ENCODE peak calls at places on chromosomes 6 and 20, in four cellular contexts. T is A549, V is HepG2, R is GM12878. M is an unnamed sample.

GRCh38 chr20:61902213-61902869 is 163.3 kb downstream of the TAF4 start:
- DNase-seq in T (no peak), V (no peak), R (no peak), M (no peak)

GRCh38 chr6:16783485-16783884 is 22.2 kb upstream of the ATXN1 start:
- DNase-seq in T (no peak), V (no peak), R (no peak), M (no peak)

GRCh38 chr6:84549912-84550311 is 214.5 kb downstream of the TBX18 start:
- DNase-seq in T (no peak), V (no peak), R (no peak), M (no peak)

GRCh38 chr6:151136141-151136755 is 103.5 kb upstream of the AKAP12 start:
- DNase-seq in T (no peak), V (peak), R (no peak), M (no peak)

GRCh38 chr6:146850238-146850896 is 251.6 kb downstream of the ADGB start:
- DNase-seq in T (no peak), V (no peak), R (no peak), M (no peak)

GRCh38 chr6:30463651-30464618 is 25.4 kb upstream of the HLA-E start:
- DNase-seq in T (no peak), V (peak), R (peak), M (no peak)

GRCh38 chr6:166715065-166715464 is 88.0 kb upstream of the RPS6KA2 start:
- DNase-seq in T (no peak), V (no peak), R (no peak), M (no peak)

GRCh38 chr20:1277529-1278322 is 11.6 kb downstream of the SNPH start:
- DNase-seq in T (no peak), V (no peak), R (no peak), M (no peak)

GRCh38 chr20:49318430-49319203 is 40.8 kb upstream of the ZNFX1 start:
- DNase-seq in T (no peak), V (no peak), R (no peak), M (no peak)

GRCh38 chr6:157712585-157713295 is 110.3 kb upstream of the SNX9 start:
- DNase-seq in T (no peak), V (no peak), R (no peak), M (no peak)

GRCh38 chr6:157709514-157709913 is 113.5 kb upstream of the SNX9 start:
- DNase-seq in T (no peak), V (no peak), R (no peak), M (no peak)

GRCh38 chr6:157708933-157709332 is 114.1 kb upstream of the SNX9 start:
- DNase-seq in T (no peak), V (no peak), R (no peak), M (no peak)

GRCh38 chr6:157711060-157711459 is 112.0 kb upstream of the SNX9 start:
- DNase-seq in T (no peak), V (no peak), R (no peak), M (no peak)

DNA sequence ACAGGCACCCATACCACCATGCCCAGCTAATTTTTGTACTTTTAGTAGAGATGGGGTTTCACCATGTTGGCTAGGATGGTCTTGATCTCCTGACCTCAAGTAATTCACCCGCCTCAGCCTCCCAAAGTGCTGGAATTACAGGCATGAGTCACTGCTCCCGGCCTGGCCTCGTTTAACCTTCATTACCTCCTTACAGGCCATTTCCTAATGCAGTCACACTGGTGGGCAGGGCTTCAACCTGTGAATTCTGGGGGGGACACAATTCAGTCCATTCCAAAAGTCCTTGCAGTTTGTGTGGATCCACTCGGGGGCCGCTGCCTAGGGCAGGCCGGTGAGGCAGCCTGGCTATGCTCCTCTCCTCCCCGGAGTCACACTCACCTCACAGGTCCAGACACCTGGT is 112.4 kb upstream of the SNX9 start:
- DNase-seq in T (no peak), V (no peak), R (no peak), M (no peak)
- TF ChIP-seq POLR2AphosphoS2 in T (no peak), V (no peak), R (no peak), M (no peak)

GRCh38 chr6:79250107-79250514 is 15.6 kb upstream of the HMGN3 start:
- DNase-seq in T (no peak), V (peak), R (peak), M (peak)

GRCh38 chr6:79250559-79250958 is 16.1 kb upstream of the HMGN3 start:
- DNase-seq in T (no peak), V (no peak), R (no peak), M (no peak)

GRCh38 chr6:79249136-79249535 is 14.7 kb upstream of the HMGN3 start:
- DNase-seq in T (no peak), V (no peak), R (no peak), M (no peak)

DNA sequence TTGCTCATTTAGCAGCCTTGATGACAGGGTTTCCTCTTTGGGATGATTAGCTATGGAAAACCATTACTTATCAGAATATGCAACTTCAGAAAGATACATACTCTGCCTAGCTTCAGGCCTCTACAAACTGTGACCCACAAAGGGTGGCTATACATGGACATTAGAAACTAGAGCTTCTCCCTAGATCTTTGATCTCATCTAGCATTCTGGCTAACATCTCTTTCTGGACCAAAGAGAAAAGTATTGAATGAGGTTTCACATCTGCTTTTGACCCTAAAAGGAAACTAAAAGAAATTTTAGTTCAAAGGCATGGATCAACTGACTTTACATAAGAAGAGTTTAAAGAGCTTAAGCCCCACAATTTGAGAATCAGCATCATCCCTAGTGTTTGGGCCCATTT is 12.4 kb upstream of the HMGN3 start:
- DNase-seq in T (no peak), V (no peak), R (peak), M (no peak)
- TF ChIP-seq POLR2AphosphoS2 in T (no peak), V (no peak), R (no peak), M (no peak)

GRCh38 chr6:125930810-125931418 is 25.7 kb upstream of the HINT3 start:
- DNase-seq in T (no peak), V (no peak), R (no peak), M (no peak)
- TF ChIP-seq POLR2AphosphoS2 in T (no peak), V (no peak), R (no peak), M (no peak)

DNA sequence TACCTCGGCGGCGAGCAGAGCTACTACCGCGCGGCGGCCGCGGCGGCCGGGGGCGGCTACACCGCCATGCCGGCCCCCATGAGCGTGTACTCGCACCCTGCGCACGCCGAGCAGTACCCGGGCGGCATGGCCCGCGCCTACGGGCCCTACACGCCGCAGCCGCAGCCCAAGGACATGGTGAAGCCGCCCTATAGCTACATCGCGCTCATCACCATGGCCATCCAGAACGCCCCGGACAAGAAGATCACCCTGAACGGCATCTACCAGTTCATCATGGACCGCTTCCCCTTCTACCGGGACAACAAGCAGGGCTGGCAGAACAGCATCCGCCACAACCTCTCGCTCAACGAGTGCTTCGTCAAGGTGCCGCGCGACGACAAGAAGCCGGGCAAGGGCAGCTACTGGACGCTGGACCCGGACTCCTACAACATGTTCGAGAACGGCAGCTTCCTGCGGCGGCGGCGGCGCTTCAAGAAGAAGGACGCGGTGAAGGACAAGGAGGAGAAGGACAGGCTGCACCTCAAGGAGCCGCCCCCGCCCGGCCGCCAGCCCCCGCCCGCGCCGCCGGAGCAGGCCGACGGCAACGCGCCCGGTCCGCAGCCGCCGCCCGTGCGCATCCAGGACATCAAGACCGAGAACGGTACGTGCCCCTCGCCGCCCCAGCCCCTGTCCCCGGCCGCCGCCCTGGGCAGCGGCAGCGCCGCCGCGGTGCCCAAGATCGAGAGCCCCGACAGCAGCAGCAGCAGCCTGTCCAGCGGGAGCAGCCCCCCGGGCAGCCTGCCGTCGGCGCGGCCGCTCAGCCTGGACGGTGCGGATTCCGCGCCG is 994 bp downstream of the FOXC1 start:
- DNase-seq in T (no peak), V (peak), R (no peak), M (no peak)
- TF ChIP-seq POLR2AphosphoS2 in T (no peak), V (no peak), R (no peak), M (no peak)

GRCh38 chr20:50381053-50381732 is 129.0 kb upstream of the PTPN1 start:
- DNase-seq in T (no peak), V (no peak), R (no peak), M (no peak)

GRCh38 chr20:50379991-50380696 is 130.0 kb upstream of the PTPN1 start:
- DNase-seq in T (no peak), V (no peak), R (no peak), M (no peak)

GRCh38 chr20:50379049-50379990 is 130.9 kb upstream of the PTPN1 start:
- DNase-seq in T (no peak), V (no peak), R (no peak), M (no peak)

GRCh38 chr20:50380697-50381040 is 129.5 kb upstream of the PTPN1 start:
- DNase-seq in T (peak), V (peak), R (no peak), M (no peak)

DNA sequence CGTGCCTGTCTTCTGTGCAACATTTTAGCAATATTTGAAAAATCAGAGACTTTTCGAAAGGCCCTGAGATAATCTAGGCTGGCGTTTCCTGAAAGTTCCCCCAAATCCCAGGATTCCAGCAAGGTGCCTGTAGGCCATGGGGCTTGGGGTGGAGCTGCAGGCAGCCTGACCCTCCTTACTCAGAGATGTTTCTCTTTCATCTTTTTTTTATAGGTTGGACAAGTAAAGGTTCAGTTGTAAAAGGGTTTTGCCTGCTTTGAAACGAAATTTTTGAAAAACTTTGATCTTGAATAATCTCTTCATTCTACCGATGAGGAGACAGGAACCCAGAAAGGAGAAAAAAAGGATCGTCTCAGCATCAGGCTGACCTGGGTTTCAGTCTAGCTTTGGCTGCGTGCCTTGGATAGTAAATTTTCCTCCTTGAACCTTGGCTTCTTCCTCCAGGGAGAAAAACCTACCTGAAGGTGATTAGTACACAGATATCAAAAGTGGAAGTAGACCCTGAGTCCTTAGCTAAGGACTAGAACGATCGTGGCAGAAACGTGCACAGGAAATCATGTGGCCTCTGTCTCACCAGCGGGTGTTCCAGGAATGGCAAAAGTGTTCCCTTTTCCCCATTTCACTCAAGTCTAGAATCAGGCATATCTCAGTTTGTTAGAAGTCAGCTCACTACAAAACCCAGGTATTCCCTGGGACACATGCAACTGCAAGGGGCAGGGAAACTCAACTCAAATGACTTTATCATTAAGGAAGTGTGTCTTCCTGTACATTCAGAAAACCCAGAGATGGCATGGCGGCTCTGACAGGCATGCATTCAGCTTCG is 128.2 kb upstream of the PTPN1 start:
- DNase-seq in T (no peak), V (no peak), R (peak), M (no peak)
- TF ChIP-seq POLR2AphosphoS2 in T (no peak), V (no peak), R (no peak), M (no peak)

GRCh38 chr6:36929607-36930006 is 24.9 kb upstream of the PI16 start:
- DNase-seq in T (no peak), V (no peak), R (no peak), M (no peak)
- TF ChIP-seq POLR2AphosphoS2 in T (no peak), V (no peak), R (no peak), M (no peak)

DNA sequence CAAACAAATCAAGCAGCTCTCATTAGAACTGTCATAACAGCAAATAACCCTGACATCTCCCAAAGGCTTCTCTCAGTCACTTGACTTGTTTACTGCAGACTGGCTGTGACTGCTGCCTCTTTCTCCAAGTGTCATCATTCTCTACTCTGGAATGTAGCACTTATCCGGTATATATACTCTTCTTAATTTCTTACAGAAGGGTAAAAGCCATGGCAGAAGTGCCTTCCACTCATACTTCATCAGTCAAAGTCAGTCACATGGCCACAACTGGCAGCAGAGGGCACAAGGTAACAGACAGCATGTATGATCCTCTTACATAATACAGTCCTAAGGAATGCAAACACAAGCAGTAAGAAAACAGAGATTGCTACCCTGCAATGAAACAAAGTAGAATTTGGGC is 9.3 kb downstream of the NAPB start:
- DNase-seq in T (no peak), V (peak), R (no peak), M (no peak)
- TF ChIP-seq POLR2AphosphoS2 in T (no peak), V (no peak), R (no peak), M (no peak)

GRCh38 chr6:105058316-105058715 is 101.4 kb downstream of the LIN28B start:
- DNase-seq in T (no peak), V (no peak), R (no peak), M (no peak)

GRCh38 chr6:105051941-105052471 is 95.1 kb downstream of the LIN28B start:
- DNase-seq in T (no peak), V (no peak), R (no peak), M (no peak)

DNA sequence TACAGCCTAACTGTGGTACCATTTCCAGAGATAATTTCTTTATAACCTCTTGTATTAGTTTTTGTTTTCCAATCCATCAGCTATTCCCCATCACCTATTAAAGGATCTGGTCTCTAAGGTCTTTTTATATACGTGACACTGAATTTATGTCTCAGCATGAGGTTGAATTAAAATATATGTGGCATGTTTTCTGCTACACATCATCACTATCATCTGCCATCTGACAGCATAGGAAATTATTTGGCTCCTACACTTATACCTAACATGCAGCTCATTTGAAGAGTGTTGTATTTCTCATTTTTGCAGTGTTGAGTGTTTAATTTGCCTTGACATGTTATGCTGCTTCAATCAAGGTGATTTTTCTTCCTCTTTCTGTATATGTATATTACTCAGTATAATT is 100.3 kb downstream of the LIN28B start:
- DNase-seq in T (no peak), V (no peak), R (no peak), M (no peak)
- TF ChIP-seq POLR2AphosphoS2 in T (no peak), V (no peak), R (no peak), M (no peak)

DNA sequence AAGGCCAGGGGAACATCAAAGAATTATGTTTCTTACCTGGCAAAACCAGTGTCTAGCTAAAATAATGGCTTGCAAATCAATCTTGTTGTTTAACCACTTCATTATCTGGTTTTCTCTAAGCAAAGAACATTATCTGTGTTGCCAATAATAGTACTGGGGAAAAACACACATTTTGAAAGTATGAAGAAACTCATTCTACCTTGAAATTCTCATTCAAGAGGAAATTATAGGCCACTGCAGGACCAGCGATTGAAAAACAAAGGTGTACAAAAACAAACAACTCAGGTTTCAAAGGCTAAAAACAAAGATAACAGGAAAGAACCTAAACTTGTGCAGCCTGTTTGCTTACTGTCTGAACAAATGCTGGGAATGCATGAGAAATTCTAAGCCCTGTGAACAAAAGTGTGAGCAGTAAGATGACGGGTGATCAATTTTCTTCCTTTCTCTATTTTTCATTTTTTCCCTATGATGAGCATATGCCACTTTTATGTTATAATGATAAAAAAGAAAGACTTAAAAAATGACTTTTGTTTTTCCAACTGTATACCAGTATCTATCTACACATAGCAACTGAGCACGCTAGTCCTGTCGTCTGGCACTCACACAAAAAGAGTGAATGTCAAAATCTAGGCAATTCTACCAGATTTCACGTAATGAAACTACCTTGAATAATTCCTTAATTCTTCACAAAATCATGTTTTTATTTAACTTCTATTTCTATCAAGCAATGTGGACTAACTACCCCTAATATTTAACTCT is 117.9 kb downstream of the SGK1 start:
- DNase-seq in T (no peak), V (peak), R (no peak), M (no peak)
- TF ChIP-seq POLR2AphosphoS2 in T (no peak), V (no peak), R (no peak), M (no peak)

DNA sequence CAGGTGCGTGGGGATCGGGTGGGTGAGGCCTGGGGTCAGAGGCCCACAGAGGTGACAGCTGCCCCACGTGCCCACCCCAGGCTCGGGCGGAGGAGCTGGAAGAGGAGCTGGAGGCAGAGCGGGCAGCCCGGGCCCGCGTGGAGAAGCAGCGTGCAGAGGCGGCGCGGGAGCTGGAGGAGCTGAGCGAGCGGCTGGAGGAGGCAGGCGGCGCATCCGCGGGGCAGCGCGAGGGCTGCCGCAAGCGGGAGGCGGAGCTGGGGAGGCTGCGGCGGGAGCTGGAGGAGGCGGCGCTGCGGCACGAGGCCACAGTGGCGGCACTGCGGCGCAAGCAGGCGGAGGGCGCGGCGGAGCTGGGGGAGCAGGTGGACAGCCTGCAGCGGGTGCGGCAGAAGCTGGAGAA is 41.5 kb downstream of the MYH7B start:
- DNase-seq in T (no peak), V (no peak), R (no peak), M (no peak)
- TF ChIP-seq POLR2AphosphoS2 in T (no peak), V (no peak), R (no peak), M (no peak)

M was measured in K562.